ENCODE peak calls at places on chromosomes 6 and 20, in five cellular contexts. One of them, this sample, is unnamed.
A peak's percentile ranks its signal among the peaks of the same experiment; 100 is the strongest.

GRCh38 chr20:54133434-54134427 is 40.1 kb downstream of the CYP24A1 start:
- DNase-seq in aorta: no peak
- DNase-seq in breast epithelium: no peak
- DNase-seq in trophoblast cell: peak; percentile 62
- DNase-seq in body of pancreas: no peak
- DNase-seq in this sample: no peak

GRCh38 chr6:52566201-52566600 is 10.7 kb downstream of the TRAM2 start:
- DNase-seq in aorta: no peak
- DNase-seq in trophoblast cell: no peak
- DNase-seq in breast epithelium: no peak
- DNase-seq in body of pancreas: no peak
- DNase-seq in this sample: no peak

GRCh38 chr6:30685977-30686907 is at the start of gene PPP1R18:
- DNase-seq in body of pancreas: peak; percentile 62
- DNase-seq in aorta: peak; percentile 95
- DNase-seq in breast epithelium: peak; percentile 77
- DNase-seq in trophoblast cell: peak; percentile 54
- DNase-seq in this sample: peak; percentile 85

GRCh38 chr20:43068482-43068881 is 121.2 kb downstream of the PTPRT start:
- DNase-seq in aorta: no peak
- DNase-seq in body of pancreas: no peak
- DNase-seq in breast epithelium: no peak
- DNase-seq in trophoblast cell: no peak
- DNase-seq in this sample: no peak

GRCh38 chr6:163711615-163712568 is 297.4 kb downstream of the QKI start:
- DNase-seq in aorta: peak; percentile 87
- DNase-seq in body of pancreas: no peak
- DNase-seq in breast epithelium: no peak
- DNase-seq in trophoblast cell: no peak
- DNase-seq in this sample: peak; percentile 53

GRCh38 chr6:166496460-166496859 is 90.0 kb downstream of the RAMACL start:
- DNase-seq in trophoblast cell: no peak
- DNase-seq in body of pancreas: no peak
- DNase-seq in aorta: no peak
- DNase-seq in breast epithelium: no peak
- DNase-seq in this sample: no peak

GRCh38 chr6:158662607-158663464 is 13.0 kb downstream of the SYTL3 start:
- DNase-seq in trophoblast cell: no peak
- DNase-seq in breast epithelium: no peak
- DNase-seq in aorta: no peak
- DNase-seq in body of pancreas: no peak
- DNase-seq in this sample: no peak

GRCh38 chr6:57040011-57040410 is 6.5 kb upstream of the KIAA1586 start:
- DNase-seq in trophoblast cell: no peak
- DNase-seq in breast epithelium: no peak
- DNase-seq in body of pancreas: no peak
- DNase-seq in aorta: no peak
- DNase-seq in this sample: no peak

GRCh38 chr6:137749595-137750215 is 117.4 kb upstream of the TNFAIP3 start:
- DNase-seq in body of pancreas: no peak
- DNase-seq in breast epithelium: no peak
- DNase-seq in trophoblast cell: peak; percentile 66
- DNase-seq in aorta: no peak
- DNase-seq in this sample: no peak

GRCh38 chr6:119350202-119351004 is 842 bp upstream of the MAN1A1 start:
- DNase-seq in body of pancreas: no peak
- DNase-seq in aorta: no peak
- DNase-seq in breast epithelium: no peak
- DNase-seq in trophoblast cell: peak; percentile 50
- DNase-seq in this sample: peak; percentile 55

GRCh38 chr20:57996936-57997629 is 231.4 kb downstream of the ANKRD60 start:
- DNase-seq in body of pancreas: no peak
- DNase-seq in breast epithelium: no peak
- DNase-seq in aorta: no peak
- DNase-seq in trophoblast cell: no peak
- DNase-seq in this sample: no peak

GRCh38 chr6:84738996-84739865 is 25.2 kb downstream of the TBX18 start:
- DNase-seq in breast epithelium: no peak
- DNase-seq in aorta: no peak
- DNase-seq in trophoblast cell: no peak
- DNase-seq in body of pancreas: no peak
- DNase-seq in this sample: no peak

GRCh38 chr20:44006126-44006525 is 91.5 kb downstream of the TOX2 start:
- DNase-seq in body of pancreas: no peak
- DNase-seq in trophoblast cell: no peak
- DNase-seq in aorta: no peak
- DNase-seq in breast epithelium: no peak
- DNase-seq in this sample: no peak

GRCh38 chr6:7021306-7021705 is 86.5 kb upstream of the RREB1 start:
- DNase-seq in aorta: no peak
- DNase-seq in trophoblast cell: no peak
- DNase-seq in body of pancreas: no peak
- DNase-seq in breast epithelium: no peak
- DNase-seq in this sample: no peak

GRCh38 chr6:113018351-113019151 is 671.4 kb downstream of the RFPL4B start:
- DNase-seq in breast epithelium: no peak
- DNase-seq in aorta: peak; percentile 58
- DNase-seq in trophoblast cell: peak; percentile 8
- DNase-seq in body of pancreas: no peak
- DNase-seq in this sample: peak; percentile 16

GRCh38 chr20:58310291-58310782 is 822 bp downstream of the RAB22A start:
- DNase-seq in aorta: no peak
- DNase-seq in trophoblast cell: no peak
- DNase-seq in body of pancreas: no peak
- DNase-seq in breast epithelium: no peak
- DNase-seq in this sample: no peak

GRCh38 chr6:164078551-164079274 is 664.2 kb downstream of the QKI start:
- DNase-seq in breast epithelium: no peak
- DNase-seq in body of pancreas: no peak
- DNase-seq in trophoblast cell: no peak
- DNase-seq in aorta: no peak
- DNase-seq in this sample: no peak

GRCh38 chr6:44041461-44042260 is 85.6 kb downstream of the MRPL14 start:
- DNase-seq in trophoblast cell: peak; percentile 71
- DNase-seq in breast epithelium: no peak
- DNase-seq in aorta: peak; percentile 58
- DNase-seq in body of pancreas: no peak
- DNase-seq in this sample: peak; percentile 68

GRCh38 chr6:170125447-170126300 is 165.2 kb downstream of the DLL1 start:
- DNase-seq in breast epithelium: peak; percentile 43
- DNase-seq in aorta: peak; percentile 14
- DNase-seq in trophoblast cell: no peak
- DNase-seq in body of pancreas: no peak
- DNase-seq in this sample: no peak

GRCh38 chr6:93474733-93475179 is 55.4 kb upstream of the EPHA7 start:
- DNase-seq in aorta: no peak
- DNase-seq in breast epithelium: no peak
- DNase-seq in body of pancreas: no peak
- DNase-seq in trophoblast cell: no peak
- DNase-seq in this sample: no peak

GRCh38 chr6:30611150-30611855 is 5.7 kb downstream of the PPP1R10 start:
- DNase-seq in trophoblast cell: no peak
- DNase-seq in body of pancreas: no peak
- DNase-seq in aorta: no peak
- DNase-seq in breast epithelium: no peak
- DNase-seq in this sample: no peak

GRCh38 chr6:53813096-53813495 is 18.3 kb downstream of the LRRC1 start:
- DNase-seq in body of pancreas: no peak
- DNase-seq in breast epithelium: no peak
- DNase-seq in trophoblast cell: no peak
- DNase-seq in aorta: no peak
- DNase-seq in this sample: no peak

GRCh38 chr6:52551483-52552277 is 25.2 kb downstream of the TRAM2 start:
- DNase-seq in body of pancreas: peak; percentile 76
- DNase-seq in trophoblast cell: no peak
- DNase-seq in breast epithelium: peak; percentile 65
- DNase-seq in aorta: peak; percentile 83
- DNase-seq in this sample: peak; percentile 80

GRCh38 chr6:108200631-108201030 is 34.8 kb downstream of the NR2E1 start:
- DNase-seq in trophoblast cell: no peak
- DNase-seq in breast epithelium: no peak
- DNase-seq in body of pancreas: no peak
- DNase-seq in aorta: no peak
- DNase-seq in this sample: no peak

GRCh38 chr6:45738057-45738455 is 277.6 kb downstream of the CLIC5 start:
- DNase-seq in aorta: no peak
- DNase-seq in body of pancreas: no peak
- DNase-seq in trophoblast cell: no peak
- DNase-seq in breast epithelium: no peak
- DNase-seq in this sample: no peak

GRCh38 chr20:25011831-25012241 is 19.3 kb upstream of the APMAP start:
- DNase-seq in breast epithelium: peak; percentile 36
- DNase-seq in body of pancreas: peak; percentile 61
- DNase-seq in aorta: no peak
- DNase-seq in trophoblast cell: no peak
- DNase-seq in this sample: peak; percentile 17

GRCh38 chr6:30678964-30679726 is 6.3 kb upstream of the DHX16 start:
- DNase-seq in body of pancreas: peak; percentile 88
- DNase-seq in trophoblast cell: peak; percentile 76
- DNase-seq in breast epithelium: peak; percentile 88
- DNase-seq in aorta: peak; percentile 91
- DNase-seq in this sample: peak; percentile 79

GRCh38 chr6:137471497-137471896 is 22.7 kb downstream of the OLIG3 start:
- DNase-seq in aorta: no peak
- DNase-seq in body of pancreas: no peak
- DNase-seq in breast epithelium: no peak
- DNase-seq in trophoblast cell: no peak
- DNase-seq in this sample: no peak

GRCh38 chr20:3919352-3919751 is 30.2 kb downstream of the PANK2 start:
- DNase-seq in body of pancreas: no peak
- DNase-seq in breast epithelium: no peak
- DNase-seq in trophoblast cell: no peak
- DNase-seq in aorta: no peak
- DNase-seq in this sample: no peak

GRCh38 chr6:163386329-163386910 is 28.1 kb upstream of the QKI start:
- DNase-seq in breast epithelium: no peak
- DNase-seq in body of pancreas: no peak
- DNase-seq in trophoblast cell: no peak
- DNase-seq in aorta: no peak
- DNase-seq in this sample: no peak

GRCh38 chr6:104887350-104887749 is 27.6 kb upstream of the HACE1 start:
- DNase-seq in aorta: no peak
- DNase-seq in body of pancreas: no peak
- DNase-seq in trophoblast cell: peak; percentile 14
- DNase-seq in breast epithelium: no peak
- DNase-seq in this sample: no peak

GRCh38 chr20:62878244-62879030 is 16.8 kb upstream of the TCFL5 start:
- DNase-seq in trophoblast cell: peak; percentile 55
- DNase-seq in aorta: no peak
- DNase-seq in breast epithelium: no peak
- DNase-seq in body of pancreas: no peak
- DNase-seq in this sample: no peak

GRCh38 chr20:62875419-62876355 is 14.1 kb upstream of the TCFL5 start:
- DNase-seq in breast epithelium: peak; percentile 76
- DNase-seq in aorta: peak; percentile 88
- DNase-seq in trophoblast cell: peak; percentile 96
- DNase-seq in body of pancreas: peak; percentile 58
- DNase-seq in this sample: peak; percentile 93

GRCh38 chr20:62876826-62877728 is 15.5 kb upstream of the TCFL5 start:
- DNase-seq in body of pancreas: peak; percentile 42
- DNase-seq in aorta: peak; percentile 91
- DNase-seq in breast epithelium: peak; percentile 70
- DNase-seq in trophoblast cell: no peak
- DNase-seq in this sample: peak; percentile 87

GRCh38 chr20:62874745-62875344 is 13.2 kb upstream of the TCFL5 start:
- DNase-seq in body of pancreas: no peak
- DNase-seq in trophoblast cell: no peak
- DNase-seq in breast epithelium: peak; percentile 41
- DNase-seq in aorta: no peak
- DNase-seq in this sample: peak; percentile 30

DNA sequence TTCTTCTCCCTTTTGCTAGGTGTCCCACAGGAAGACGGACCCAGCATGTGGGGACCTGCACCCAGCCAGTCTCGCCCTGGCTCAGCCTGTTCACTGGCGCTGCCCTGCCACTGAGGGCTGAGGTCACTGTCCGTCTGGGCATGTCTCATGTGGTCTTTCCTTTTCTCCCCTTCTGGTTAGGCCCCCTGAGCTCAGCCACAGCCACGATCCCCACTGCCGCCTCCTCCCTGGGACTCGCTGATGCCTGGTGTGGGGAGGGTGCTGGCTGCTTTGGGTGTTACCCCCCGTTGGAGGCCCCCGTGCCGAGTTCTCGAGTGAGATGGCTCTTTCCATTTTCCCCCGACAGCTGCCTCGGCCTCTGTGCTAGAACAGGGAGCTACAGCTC is 14.8 kb upstream of the TCFL5 start:
- DNase-seq in breast epithelium: no peak
- DNase-seq in trophoblast cell: no peak
- DNase-seq in aorta: no peak
- DNase-seq in body of pancreas: no peak
- DNase-seq in this sample: no peak
- H3K4me1 ChIP-seq in breast epithelium: no peaks in the 10 kb centered on the region
- H3K4me1 ChIP-seq in trophoblast cell: peaks cover 4% of the 10 kb centered on the region
- H3K4me1 ChIP-seq in aorta: no peaks in the 10 kb centered on the region
- H3K4me1 ChIP-seq in body of pancreas: peaks cover 11% of the 10 kb centered on the region
- H3K4me1 ChIP-seq in this sample: peaks cover 16% of the 10 kb centered on the region

DNA sequence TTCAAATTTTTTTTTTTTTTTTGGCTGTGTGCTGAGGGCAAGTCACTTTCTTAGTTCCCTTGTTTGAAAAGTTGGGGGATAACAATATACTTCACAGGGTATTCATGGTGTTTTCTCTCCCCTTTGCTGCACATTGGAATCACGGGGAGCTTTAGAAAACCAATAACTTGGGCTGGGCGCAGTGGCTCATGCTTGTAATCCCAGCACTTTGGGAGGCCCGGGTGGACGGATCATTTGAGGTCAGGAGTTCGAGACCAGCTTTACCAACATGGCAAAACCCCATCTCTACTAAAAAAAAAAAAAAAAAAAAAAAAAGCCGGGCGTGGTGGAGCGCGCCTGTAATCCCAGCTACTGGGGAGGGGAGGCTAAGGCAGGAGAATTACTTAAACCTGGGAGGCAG is 15.9 kb downstream of the SRSF3 start:
- DNase-seq in trophoblast cell: no peak
- DNase-seq in breast epithelium: peak; percentile 9
- DNase-seq in body of pancreas: no peak
- DNase-seq in aorta: peak; percentile 33
- DNase-seq in this sample: peak; percentile 51
- H3K4me3 ChIP-seq in trophoblast cell: no peak overlapping the region
- H3K4me3 ChIP-seq in breast epithelium: no peak overlapping the region
- H3K4me3 ChIP-seq in body of pancreas: no peak overlapping the region
- H3K4me3 ChIP-seq in aorta: no peak overlapping the region
- H3K4me3 ChIP-seq in this sample: no peak overlapping the region

DNA sequence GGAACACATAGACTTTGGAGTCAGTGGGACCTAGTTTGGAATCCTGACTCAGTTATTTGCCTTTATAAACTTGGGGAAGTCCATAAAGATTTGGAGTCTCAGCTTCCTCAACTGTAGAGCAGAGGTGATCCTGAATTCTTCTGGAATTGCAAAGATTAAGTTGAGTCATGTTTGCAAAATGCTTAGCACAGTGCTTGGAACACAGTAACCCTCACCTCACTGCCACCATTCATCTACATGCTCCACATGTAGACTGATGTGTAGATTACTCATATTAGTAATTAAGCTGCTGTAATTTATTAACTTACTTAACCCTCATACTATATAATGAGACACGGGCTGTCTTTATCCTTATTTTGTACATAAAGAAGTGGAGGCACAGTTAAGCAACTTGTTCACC is 61.4 kb downstream of the LAMP5 start:
- DNase-seq in body of pancreas: no peak
- DNase-seq in breast epithelium: no peak
- DNase-seq in trophoblast cell: no peak
- DNase-seq in aorta: no peak
- DNase-seq in this sample: no peak
- H3K4me1 ChIP-seq in body of pancreas: peaks cover 6% of the 10 kb centered on the region
- H3K4me1 ChIP-seq in breast epithelium: no peaks in the 10 kb centered on the region
- H3K4me1 ChIP-seq in trophoblast cell: no peaks in the 10 kb centered on the region
- H3K4me1 ChIP-seq in aorta: no peaks in the 10 kb centered on the region
- H3K4me1 ChIP-seq in this sample: no peaks in the 10 kb centered on the region

GRCh38 chr20:21670981-21671380 is 34.5 kb upstream of the PAX1 start:
- DNase-seq in aorta: no peak
- DNase-seq in breast epithelium: no peak
- DNase-seq in body of pancreas: no peak
- DNase-seq in trophoblast cell: no peak
- DNase-seq in this sample: no peak
- H3K4me3 ChIP-seq in aorta: no peak overlapping the region
- H3K4me3 ChIP-seq in breast epithelium: no peak overlapping the region
- H3K4me3 ChIP-seq in body of pancreas: no peak overlapping the region
- H3K4me3 ChIP-seq in trophoblast cell: no peak overlapping the region
- H3K4me3 ChIP-seq in this sample: no peak overlapping the region